ENCODE peak calls at places on chromosome 4, in seven cellular contexts. One of them, this sample, is unnamed.

GRCh38 chr4:41177016-41177415 is 37.3 kb downstream of the APBB2 start:
- DNase-seq in GM12878: no peak
- DNase-seq in HCT116: no peak
- DNase-seq in HepG2: peak
- DNase-seq in SK-N-SH: no peak
- DNase-seq in K562: no peak
- DNase-seq in H1: no peak
- DNase-seq in this sample: no peak

GRCh38 chr4:23789765-23790164 is 100.1 kb downstream of the PPARGC1A start:
- DNase-seq in GM12878: no peak
- DNase-seq in HCT116: no peak
- DNase-seq in HepG2: peak
- DNase-seq in SK-N-SH: no peak
- DNase-seq in K562: no peak
- DNase-seq in H1: no peak
- DNase-seq in this sample: peak

GRCh38 chr4:142475663-142476062 is 370.4 kb downstream of the INPP4B start:
- DNase-seq in GM12878: no peak
- DNase-seq in HCT116: no peak
- DNase-seq in HepG2: no peak
- DNase-seq in SK-N-SH: no peak
- DNase-seq in K562: no peak
- DNase-seq in H1: no peak
- DNase-seq in this sample: peak

GRCh38 chr4:105895609-105896460 is 564 bp downstream of the NPNT start:
- DNase-seq in GM12878: no peak
- DNase-seq in HCT116: no peak
- DNase-seq in HepG2: no peak
- DNase-seq in SK-N-SH: peak
- DNase-seq in K562: no peak
- DNase-seq in H1: no peak
- DNase-seq in this sample: no peak

GRCh38 chr4:1978226-1978625 is 30.5 kb downstream of the NELFA start:
- DNase-seq in GM12878: no peak
- DNase-seq in HCT116: no peak
- DNase-seq in HepG2: no peak
- DNase-seq in SK-N-SH: no peak
- DNase-seq in K562: no peak
- DNase-seq in H1: no peak
- DNase-seq in this sample: no peak

GRCh38 chr4:188989371-188989770 is 850.1 kb downstream of the TRIML1 start:
- DNase-seq in GM12878: no peak
- DNase-seq in HCT116: no peak
- DNase-seq in HepG2: no peak
- DNase-seq in SK-N-SH: no peak
- DNase-seq in K562: no peak
- DNase-seq in H1: no peak
- DNase-seq in this sample: no peak

GRCh38 chr4:108168672-108169562 is at the start of gene LEF1:
- DNase-seq in GM12878: no peak
- DNase-seq in HCT116: no peak
- DNase-seq in HepG2: no peak
- DNase-seq in SK-N-SH: peak
- DNase-seq in K562: peak
- DNase-seq in H1: peak
- DNase-seq in this sample: peak

GRCh38 chr4:148044889-148045352 is 313.0 kb downstream of the ARHGAP10 start:
- DNase-seq in GM12878: peak
- DNase-seq in HCT116: no peak
- DNase-seq in HepG2: peak
- DNase-seq in SK-N-SH: peak
- DNase-seq in K562: no peak
- DNase-seq in H1: no peak
- DNase-seq in this sample: peak

GRCh38 chr4:169098054-169098896 is 88.2 kb upstream of the CBR4 start:
- DNase-seq in GM12878: peak
- DNase-seq in HCT116: no peak
- DNase-seq in HepG2: no peak
- DNase-seq in SK-N-SH: no peak
- DNase-seq in K562: no peak
- DNase-seq in H1: no peak
- DNase-seq in this sample: no peak

GRCh38 chr4:168516841-168517240 is 20.0 kb downstream of the PALLD start:
- DNase-seq in GM12878: no peak
- DNase-seq in HCT116: no peak
- DNase-seq in HepG2: no peak
- DNase-seq in SK-N-SH: no peak
- DNase-seq in K562: no peak
- DNase-seq in H1: no peak
- DNase-seq in this sample: no peak

GRCh38 chr4:159355456-159355855 is 252.6 kb downstream of the RAPGEF2 start:
- DNase-seq in GM12878: no peak
- DNase-seq in HCT116: no peak
- DNase-seq in HepG2: no peak
- DNase-seq in SK-N-SH: no peak
- DNase-seq in K562: no peak
- DNase-seq in H1: no peak
- DNase-seq in this sample: no peak

GRCh38 chr4:53935780-53936179 is 128.6 kb downstream of the CHIC2 start:
- DNase-seq in GM12878: no peak
- DNase-seq in HCT116: no peak
- DNase-seq in HepG2: no peak
- DNase-seq in SK-N-SH: no peak
- DNase-seq in K562: no peak
- DNase-seq in H1: no peak
- DNase-seq in this sample: no peak

GRCh38 chr4:85929926-85930325 is 429.9 kb downstream of the MAPK10 start:
- DNase-seq in GM12878: no peak
- DNase-seq in HCT116: no peak
- DNase-seq in HepG2: peak
- DNase-seq in SK-N-SH: no peak
- DNase-seq in K562: no peak
- DNase-seq in H1: no peak
- DNase-seq in this sample: no peak

GRCh38 chr4:111937368-111937767 is 207.9 kb upstream of the FAM241A start:
- DNase-seq in GM12878: no peak
- DNase-seq in HCT116: peak
- DNase-seq in HepG2: peak
- DNase-seq in SK-N-SH: no peak
- DNase-seq in K562: no peak
- DNase-seq in H1: no peak
- DNase-seq in this sample: peak

GRCh38 chr4:176635372-176636261 is 157.1 kb downstream of the VEGFC start:
- DNase-seq in GM12878: no peak
- DNase-seq in HCT116: no peak
- DNase-seq in HepG2: no peak
- DNase-seq in SK-N-SH: no peak
- DNase-seq in K562: no peak
- DNase-seq in H1: no peak
- DNase-seq in this sample: no peak

GRCh38 chr4:108683479-108683878 is 33.1 kb downstream of the OSTC start:
- DNase-seq in GM12878: no peak
- DNase-seq in HCT116: peak
- DNase-seq in HepG2: peak
- DNase-seq in SK-N-SH: peak
- DNase-seq in K562: no peak
- DNase-seq in H1: no peak
- DNase-seq in this sample: peak

GRCh38 chr4:154614306-154614705 is 1.9 kb upstream of the FGG start:
- DNase-seq in GM12878: no peak
- DNase-seq in HCT116: no peak
- DNase-seq in HepG2: no peak
- DNase-seq in SK-N-SH: no peak
- DNase-seq in K562: no peak
- DNase-seq in H1: no peak
- DNase-seq in this sample: no peak

GRCh38 chr4:10582059-10582686 is 102.4 kb downstream of the CLNK start:
- DNase-seq in GM12878: no peak
- DNase-seq in HCT116: peak
- DNase-seq in HepG2: peak
- DNase-seq in SK-N-SH: peak
- DNase-seq in K562: peak
- DNase-seq in H1: no peak
- DNase-seq in this sample: peak

GRCh38 chr4:2800691-2801596 is 8.1 kb downstream of the SH3BP2 start:
- DNase-seq in GM12878: peak
- DNase-seq in HCT116: no peak
- DNase-seq in HepG2: peak
- DNase-seq in SK-N-SH: peak
- DNase-seq in K562: peak
- DNase-seq in H1: no peak
- DNase-seq in this sample: no peak

GRCh38 chr4:173171098-173171497 is 2.5 kb downstream of the GALNT7 start:
- DNase-seq in GM12878: no peak
- DNase-seq in HCT116: no peak
- DNase-seq in HepG2: peak
- DNase-seq in SK-N-SH: peak
- DNase-seq in K562: peak
- DNase-seq in H1: no peak
- DNase-seq in this sample: peak

GRCh38 chr4:140686799-140687198 is 69.4 kb downstream of the TBC1D9 start:
- DNase-seq in GM12878: no peak
- DNase-seq in HCT116: no peak
- DNase-seq in HepG2: no peak
- DNase-seq in SK-N-SH: no peak
- DNase-seq in K562: no peak
- DNase-seq in H1: no peak
- DNase-seq in this sample: no peak

GRCh38 chr4:55554453-55555030 is 7.8 kb upstream of the CLOCK start:
- DNase-seq in GM12878: no peak
- DNase-seq in HCT116: peak
- DNase-seq in HepG2: peak
- DNase-seq in SK-N-SH: peak
- DNase-seq in K562: no peak
- DNase-seq in H1: no peak
- DNase-seq in this sample: no peak

GRCh38 chr4:74362347-74362746 is 2.6 kb upstream of the EREG start:
- DNase-seq in GM12878: no peak
- DNase-seq in HCT116: no peak
- DNase-seq in HepG2: no peak
- DNase-seq in SK-N-SH: no peak
- DNase-seq in K562: no peak
- DNase-seq in H1: no peak
- DNase-seq in this sample: no peak

GRCh38 chr4:83139514-83140156 is 25.1 kb upstream of the PLAC8 start:
- DNase-seq in GM12878: no peak
- DNase-seq in HCT116: no peak
- DNase-seq in HepG2: peak
- DNase-seq in SK-N-SH: no peak
- DNase-seq in K562: no peak
- DNase-seq in H1: no peak
- DNase-seq in this sample: no peak

GRCh38 chr4:83138979-83139378 is 24.4 kb upstream of the PLAC8 start:
- DNase-seq in GM12878: no peak
- DNase-seq in HCT116: no peak
- DNase-seq in HepG2: no peak
- DNase-seq in SK-N-SH: no peak
- DNase-seq in K562: no peak
- DNase-seq in H1: no peak
- DNase-seq in this sample: no peak
- TF ChIP-seq JUND in GM12878: no peak
- TF ChIP-seq JUND in HCT116: no peak
- TF ChIP-seq JUND in HepG2: no peak
- TF ChIP-seq JUND in SK-N-SH: no peak
- TF ChIP-seq JUND in K562: no peak
- TF ChIP-seq JUND in H1: no peak
- TF ChIP-seq JUND in this sample: no peak

GRCh38 chr4:7814451-7814850 is 125.2 kb downstream of the AFAP1 start:
- DNase-seq in GM12878: no peak
- DNase-seq in HCT116: no peak
- DNase-seq in HepG2: no peak
- DNase-seq in SK-N-SH: no peak
- DNase-seq in K562: no peak
- DNase-seq in H1: no peak
- DNase-seq in this sample: no peak

GRCh38 chr4:7812921-7813320 is 126.7 kb downstream of the AFAP1 start:
- DNase-seq in GM12878: no peak
- DNase-seq in HCT116: no peak
- DNase-seq in HepG2: no peak
- DNase-seq in SK-N-SH: no peak
- DNase-seq in K562: no peak
- DNase-seq in H1: no peak
- DNase-seq in this sample: no peak

GRCh38 chr4:7815562-7815961 is 124.1 kb downstream of the AFAP1 start:
- DNase-seq in GM12878: no peak
- DNase-seq in HCT116: no peak
- DNase-seq in HepG2: no peak
- DNase-seq in SK-N-SH: no peak
- DNase-seq in K562: no peak
- DNase-seq in H1: no peak
- DNase-seq in this sample: no peak

GRCh38 chr4:7812191-7812860 is 127.3 kb downstream of the AFAP1 start:
- DNase-seq in GM12878: no peak
- DNase-seq in HCT116: no peak
- DNase-seq in HepG2: no peak
- DNase-seq in SK-N-SH: no peak
- DNase-seq in K562: no peak
- DNase-seq in H1: no peak
- DNase-seq in this sample: no peak

GRCh38 chr4:7813674-7814073 is 126.0 kb downstream of the AFAP1 start:
- DNase-seq in GM12878: no peak
- DNase-seq in HCT116: no peak
- DNase-seq in HepG2: peak
- DNase-seq in SK-N-SH: no peak
- DNase-seq in K562: no peak
- DNase-seq in H1: no peak
- DNase-seq in this sample: no peak
- TF ChIP-seq JUND in GM12878: no peak
- TF ChIP-seq JUND in HCT116: no peak
- TF ChIP-seq JUND in HepG2: no peak
- TF ChIP-seq JUND in SK-N-SH: no peak
- TF ChIP-seq JUND in K562: no peak
- TF ChIP-seq JUND in H1: no peak
- TF ChIP-seq JUND in this sample: no peak

DNA sequence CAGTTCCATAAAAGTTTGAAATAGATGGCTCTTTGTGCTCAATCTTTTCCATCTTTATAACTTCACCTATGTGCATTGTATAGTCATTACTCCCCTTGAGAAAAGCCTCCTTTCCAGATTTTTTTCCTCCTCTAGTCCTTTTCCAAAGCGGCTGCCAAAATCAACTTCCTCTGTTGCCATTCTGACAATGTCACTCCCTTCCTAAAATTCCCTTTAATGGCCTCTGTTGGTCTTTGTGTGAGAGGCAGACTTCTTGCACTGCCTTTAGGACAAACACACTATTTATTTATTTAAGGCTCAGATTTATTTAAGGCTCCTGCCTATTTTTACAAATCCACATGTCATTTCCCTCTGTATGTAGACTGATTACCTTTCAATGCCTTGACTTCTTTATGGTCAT is 21.7 kb upstream of the FRYL start:
- DNase-seq in GM12878: no peak
- DNase-seq in HCT116: no peak
- DNase-seq in HepG2: no peak
- DNase-seq in SK-N-SH: no peak
- DNase-seq in K562: no peak
- DNase-seq in H1: no peak
- DNase-seq in this sample: no peak
- TF ChIP-seq JUND in GM12878: no peak
- TF ChIP-seq JUND in HCT116: no peak
- TF ChIP-seq JUND in HepG2: no peak
- TF ChIP-seq JUND in SK-N-SH: no peak
- TF ChIP-seq JUND in K562: no peak
- TF ChIP-seq JUND in H1: no peak
- TF ChIP-seq JUND in this sample: no peak

GRCh38 chr4:167239627-167240026 is 5.3 kb upstream of the SPOCK3 start:
- DNase-seq in GM12878: no peak
- DNase-seq in HCT116: no peak
- DNase-seq in HepG2: no peak
- DNase-seq in SK-N-SH: no peak
- DNase-seq in K562: no peak
- DNase-seq in H1: no peak
- DNase-seq in this sample: no peak
- TF ChIP-seq JUND in GM12878: no peak
- TF ChIP-seq JUND in HCT116: no peak
- TF ChIP-seq JUND in HepG2: no peak
- TF ChIP-seq JUND in SK-N-SH: no peak
- TF ChIP-seq JUND in K562: no peak
- TF ChIP-seq JUND in H1: no peak
- TF ChIP-seq JUND in this sample: no peak

This sample was measured in T47D.